ENCODE peak calls at places on chromosomes 16 and 17, in five cellular contexts. X, E, Y, P and W are unnamed samples. For H3K27me3, the result is how much of the 10 kb centered on the place peaks cover.

GRCh38 chr16:65769776-65770438 is 596.6 kb upstream of the CDH5 start:
- DNase-seq in X (no peak), E (no peak), Y (no peak), P (peak), W (no peak)

GRCh38 chr16:78434401-78434800 is 334.9 kb downstream of the WWOX start:
- DNase-seq in X (no peak), E (no peak), Y (no peak), P (no peak), W (no peak)

GRCh38 chr16:74757347-74757746 is 17.3 kb downstream of the FA2H start:
- DNase-seq in X (no peak), E (no peak), Y (no peak), P (no peak), W (no peak)

GRCh38 chr17:81700353-81701287 is 2.5 kb upstream of the MRPL12 start:
- DNase-seq in X (no peak), E (no peak), Y (no peak), P (no peak), W (no peak)

GRCh38 chr16:11224894-11225676 is 30.9 kb downstream of the SOCS1 start:
- DNase-seq in X (peak), E (peak), Y (peak), P (no peak), W (no peak)

GRCh38 chr16:30353438-30354129 is 1.5 kb downstream of the CD2BP2 start:
- DNase-seq in X (no peak), E (no peak), Y (peak), P (no peak), W (no peak)

GRCh38 chr16:58507195-58507962 is 7.4 kb downstream of the NDRG4 start:
- DNase-seq in X (no peak), E (no peak), Y (peak), P (no peak), W (peak)

GRCh38 chr16:180921-181667 is 835 bp downstream of the HBQ1 start:
- DNase-seq in X (peak), E (peak), Y (peak), P (peak), W (peak)

GRCh38 chr17:51118330-51119195 is 2.1 kb downstream of the SPAG9 start:
- DNase-seq in X (no peak), E (no peak), Y (peak), P (no peak), W (peak)

GRCh38 chr16:48533931-48534330 is 76.0 kb downstream of the N4BP1 start:
- DNase-seq in X (no peak), E (no peak), Y (no peak), P (no peak), W (peak)

GRCh38 chr17:66779186-66779585 is 55.7 kb upstream of the CACNG5 start:
- DNase-seq in X (no peak), E (no peak), Y (no peak), P (no peak), W (no peak)

GRCh38 chr17:41308251-41308917 is 725 bp downstream of the KRTAP16-1 start:
- DNase-seq in X (peak), E (peak), Y (peak), P (no peak), W (no peak)

GRCh38 chr17:57211543-57211942 is 44.8 kb upstream of the MSI2 start:
- DNase-seq in X (no peak), E (no peak), Y (no peak), P (no peak), W (no peak)

GRCh38 chr16:77748426-77748825 is 26.1 kb downstream of the NUDT7 start:
- DNase-seq in X (no peak), E (no peak), Y (no peak), P (no peak), W (no peak)

GRCh38 chr17:11302395-11302932 is 61.5 kb downstream of the SHISA6 start:
- DNase-seq in X (no peak), E (no peak), Y (no peak), P (no peak), W (no peak)

GRCh38 chr17:45371414-45372324 is 54.8 kb upstream of the MAP3K14 start:
- DNase-seq in X (peak), E (peak), Y (peak), P (peak), W (peak)

GRCh38 chr16:89035013-89035697 is 58.1 kb upstream of the CBFA2T3 start:
- DNase-seq in X (no peak), E (no peak), Y (no peak), P (no peak), W (no peak)

GRCh38 chr16:1039762-1040161 is 32.8 kb upstream of the SSTR5 start:
- DNase-seq in X (no peak), E (no peak), Y (no peak), P (no peak), W (no peak)

GRCh38 chr17:7132511-7133094 is 18.0 kb upstream of the ASGR2 start:
- DNase-seq in X (no peak), E (no peak), Y (no peak), P (peak), W (no peak)

GRCh38 chr17:7136266-7136877 is 21.8 kb upstream of the ASGR2 start:
- DNase-seq in X (peak), E (peak), Y (peak), P (peak), W (peak)

GRCh38 chr17:7133916-7134315 is 19.3 kb upstream of the ASGR2 start:
- DNase-seq in X (no peak), E (no peak), Y (no peak), P (no peak), W (no peak)

GRCh38 chr17:7130626-7131467 is 16.2 kb upstream of the ASGR2 start:
- DNase-seq in X (no peak), E (no peak), Y (no peak), P (no peak), W (no peak)

GRCh38 chr17:7133424-7133823 is 18.8 kb upstream of the ASGR2 start:
- DNase-seq in X (peak), E (peak), Y (no peak), P (no peak), W (no peak)
- TF ChIP-seq CTCF in X (peak), E (no peak), Y (peak), P (peak), W (no peak)

GRCh38 chr17:39027037-39027436 is 59.8 kb upstream of the FBXO47 start:
- DNase-seq in X (peak), E (peak), Y (peak), P (no peak), W (peak)
- H3K4me3 ChIP-seq in X (no peak), E (peak), Y (peak), P (peak), W (peak)

GRCh38 chr17:77857306-77857555 is 101.3 kb upstream of the TNRC6C start:
- DNase-seq in X (no peak), E (no peak), Y (no peak), P (no peak), W (no peak)

GRCh38 chr17:77857613-77858012 is 100.9 kb upstream of the TNRC6C start:
- DNase-seq in X (no peak), E (no peak), Y (no peak), P (no peak), W (no peak)

GRCh38 chr17:77858291-77859034 is 100.0 kb upstream of the TNRC6C start:
- DNase-seq in X (no peak), E (no peak), Y (no peak), P (no peak), W (no peak)

GRCh38 chr17:77854759-77855745 is 103.5 kb upstream of the TNRC6C start:
- DNase-seq in X (no peak), E (no peak), Y (no peak), P (no peak), W (no peak)

GRCh38 chr17:77856551-77857305 is 101.8 kb upstream of the TNRC6C start:
- DNase-seq in X (no peak), E (peak), Y (no peak), P (no peak), W (no peak)
- H3K27me3 ChIP-seq in X (under half), E (under half), Y (under half), P (under half), W (under half)

GRCh38 chr16:82603784-82604411 is 22.9 kb upstream of the CDH13 start:
- DNase-seq in X (peak), E (peak), Y (peak), P (peak), W (no peak)
- TF ChIP-seq CTCF in X (peak), E (peak), Y (peak), P (peak), W (peak)

GRCh38 chr16:87806608-87807546 is 41.1 kb upstream of the KLHDC4 start:
- DNase-seq in X (peak), E (peak), Y (no peak), P (peak), W (peak)
- H3K4me3 ChIP-seq in X (no peak), E (peak), Y (no peak), P (peak), W (peak)

DNA sequence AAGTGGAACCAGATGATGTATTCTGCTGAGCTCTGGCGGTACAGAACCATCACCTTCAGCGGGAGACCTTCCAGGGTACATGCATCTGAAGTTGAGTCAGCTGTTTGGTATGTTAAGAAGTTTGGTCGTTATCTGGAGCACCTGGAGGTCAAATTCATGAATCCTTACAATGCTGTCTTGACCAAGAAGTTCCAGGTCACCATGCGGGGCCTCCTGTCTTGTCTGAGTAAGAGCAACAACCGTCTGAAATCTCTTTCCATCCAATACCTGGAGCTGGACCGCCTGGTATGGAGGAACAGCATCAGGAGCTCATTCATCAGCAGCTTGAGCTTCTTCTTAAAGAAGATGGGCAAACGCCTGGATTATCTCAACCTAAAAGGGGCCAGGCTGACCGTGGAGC is 4.0 kb downstream of the FBXO39 start:
- DNase-seq in X (no peak), E (no peak), Y (no peak), P (no peak), W (no peak)
- H3K27me3 ChIP-seq in X (under half), E (half or more), Y (under half), P (under half), W (under half)

DNA sequence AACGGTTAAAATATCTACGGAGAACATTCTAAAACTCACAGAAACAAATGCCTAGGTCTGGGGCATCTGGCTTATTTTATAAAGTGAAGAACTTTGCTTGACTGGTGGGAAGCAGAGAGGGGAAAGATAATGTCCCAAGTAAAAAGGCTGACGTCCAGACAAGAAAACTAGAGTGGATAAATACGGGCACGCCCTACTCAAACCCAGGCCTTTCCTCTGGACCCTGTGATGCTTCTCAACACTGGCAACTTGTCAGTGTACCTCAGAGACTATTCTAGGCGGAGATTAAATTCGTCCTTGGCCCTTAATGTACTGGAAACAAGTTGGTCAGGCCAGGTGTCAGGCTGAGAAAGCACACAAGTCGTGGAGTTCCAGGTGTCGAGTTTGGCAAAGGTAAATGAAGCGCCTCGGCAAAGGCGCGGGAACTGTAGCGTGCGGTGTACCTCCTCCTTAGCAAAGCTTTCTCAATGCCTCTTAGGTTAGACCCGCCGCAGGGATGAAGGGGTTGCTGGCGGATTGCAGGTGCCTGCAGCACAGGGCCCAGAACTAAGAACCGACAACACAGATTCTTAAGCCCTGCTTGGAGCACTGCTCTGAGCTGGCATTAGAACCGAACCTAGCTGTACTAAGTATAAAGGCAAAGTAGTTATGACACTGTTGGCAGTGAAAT is 668 bp upstream of the UNK start:
- DNase-seq in X (peak), E (no peak), Y (peak), P (no peak), W (peak)
- TF ChIP-seq CTCF in X (no peak), E (no peak), Y (no peak), P (no peak), W (no peak)

GRCh38 chr17:76972046-76972641 is 103.9 kb downstream of the MGAT5B start:
- DNase-seq in X (no peak), E (no peak), Y (no peak), P (no peak), W (no peak)

GRCh38 chr17:76966486-76967181 is 98.4 kb downstream of the MGAT5B start:
- DNase-seq in X (no peak), E (no peak), Y (no peak), P (no peak), W (no peak)

GRCh38 chr17:76967762-76968161 is 99.6 kb downstream of the MGAT5B start:
- DNase-seq in X (no peak), E (no peak), Y (no peak), P (no peak), W (no peak)

GRCh38 chr17:76969598-76970172 is 101.5 kb downstream of the MGAT5B start:
- DNase-seq in X (peak), E (no peak), Y (no peak), P (no peak), W (no peak)

DNA sequence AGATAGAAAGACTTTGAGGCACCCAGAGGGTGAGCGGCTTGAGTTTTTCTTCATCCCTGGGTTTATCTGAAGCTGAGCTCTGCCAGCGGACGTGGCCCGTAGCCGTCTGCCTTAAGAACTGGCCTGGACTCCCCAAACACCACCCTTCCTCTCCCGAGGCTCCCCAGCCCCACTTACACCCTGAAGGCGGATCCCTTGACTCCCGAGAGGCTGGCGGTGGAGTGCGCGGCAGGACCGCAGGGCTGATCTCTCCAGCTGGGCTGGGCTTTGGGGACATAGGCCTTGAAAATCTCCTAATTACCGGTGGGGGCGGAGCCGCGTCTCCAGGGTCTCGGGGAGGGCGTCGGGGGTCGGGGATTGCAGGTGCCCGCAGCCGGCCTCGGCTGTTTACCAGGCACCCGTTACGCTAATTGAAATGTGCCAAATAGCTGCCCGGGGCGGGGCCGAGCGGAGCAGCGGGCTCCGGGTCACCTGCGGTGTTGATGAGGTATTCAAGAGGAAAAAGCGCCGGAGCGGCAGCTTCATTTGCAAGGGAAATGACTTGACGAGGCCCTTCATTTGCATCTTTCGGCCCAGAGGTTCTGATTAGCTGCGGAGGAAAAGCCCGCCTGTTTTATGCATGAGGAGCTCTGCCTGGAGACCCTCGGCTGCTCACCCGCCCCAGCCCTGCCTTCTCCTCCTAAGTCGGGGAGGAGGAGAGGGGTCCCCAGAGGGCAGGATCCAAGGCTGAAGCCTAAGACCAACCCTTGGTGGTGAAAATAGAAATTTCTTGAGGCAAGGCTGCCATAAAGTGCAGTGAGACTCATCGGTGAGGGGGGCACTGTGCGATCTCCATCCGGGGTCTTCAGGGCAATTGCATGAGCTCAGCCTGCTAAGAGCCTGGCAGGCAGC is 100.7 kb downstream of the MGAT5B start:
- DNase-seq in X (no peak), E (no peak), Y (no peak), P (no peak), W (no peak)
- H3K4me3 ChIP-seq in X (no peak), E (peak), Y (peak), P (no peak), W (no peak)